ENCODE peak calls at places on chromosomes 16 and 17, in ten cellular contexts. One of them, this sample, is unnamed.

GRCh38 chr17:35171834-35172233 is 22.4 kb downstream of the SLC35G3 start:
- DNase-seq in iris pigment epithelial cell: peak; percentile 38
- DNase-seq in cardiac fibroblast: peak; percentile 9
- DNase-seq in SHP77 treated with DMSO at 0.1 percent for 48 hours: no peak
- DNase-seq in activated naive CD8-positive, alpha-beta T cell treated with anti-CD3 and anti-CD28 coated beads, Interleukin-2, amount 50 U/mL, for 24 hours: no peak
- DNase-seq in amniotic epithelial cell: peak; percentile 24
- DNase-seq in lung: no peak
- DNase-seq in mucosa of gallbladder: no peak
- DNase-seq in NCI-H1048: no peak
- DNase-seq in heart right ventricle: no peak
- DNase-seq in this sample: no peak

GRCh38 chr17:65567566-65567965 is 6.1 kb upstream of the AXIN2 start:
- DNase-seq in cardiac fibroblast: no peak
- DNase-seq in lung: no peak
- DNase-seq in iris pigment epithelial cell: no peak
- DNase-seq in SHP77 treated with DMSO at 0.1 percent for 48 hours: no peak
- DNase-seq in NCI-H1048: no peak
- DNase-seq in heart right ventricle: no peak
- DNase-seq in mucosa of gallbladder: no peak
- DNase-seq in activated naive CD8-positive, alpha-beta T cell treated with anti-CD3 and anti-CD28 coated beads, Interleukin-2, amount 50 U/mL, for 24 hours: no peak
- DNase-seq in amniotic epithelial cell: no peak
- DNase-seq in this sample: no peak

GRCh38 chr17:1953866-1954265 is 71.3 kb downstream of the RTN4RL1 start:
- DNase-seq in cardiac fibroblast: no peak
- DNase-seq in heart right ventricle: no peak
- DNase-seq in activated naive CD8-positive, alpha-beta T cell treated with anti-CD3 and anti-CD28 coated beads, Interleukin-2, amount 50 U/mL, for 24 hours: no peak
- DNase-seq in NCI-H1048: no peak
- DNase-seq in mucosa of gallbladder: no peak
- DNase-seq in iris pigment epithelial cell: no peak
- DNase-seq in lung: no peak
- DNase-seq in amniotic epithelial cell: no peak
- DNase-seq in SHP77 treated with DMSO at 0.1 percent for 48 hours: no peak
- DNase-seq in this sample: peak; percentile 60

GRCh38 chr16:74709477-74709877 is 8.8 kb upstream of the MLKL start:
- DNase-seq in heart right ventricle: peak; percentile 80
- DNase-seq in mucosa of gallbladder: peak; percentile 83
- DNase-seq in cardiac fibroblast: peak; percentile 81
- DNase-seq in iris pigment epithelial cell: peak; percentile 77
- DNase-seq in amniotic epithelial cell: peak; percentile 72
- DNase-seq in NCI-H1048: no peak
- DNase-seq in activated naive CD8-positive, alpha-beta T cell treated with anti-CD3 and anti-CD28 coated beads, Interleukin-2, amount 50 U/mL, for 24 hours: peak; percentile 85
- DNase-seq in lung: peak; percentile 82
- DNase-seq in SHP77 treated with DMSO at 0.1 percent for 48 hours: peak; percentile 53
- DNase-seq in this sample: peak; percentile 92

GRCh38 chr16:11164482-11165270 is 91.3 kb downstream of the SOCS1 start:
- DNase-seq in amniotic epithelial cell: no peak
- DNase-seq in mucosa of gallbladder: no peak
- DNase-seq in iris pigment epithelial cell: no peak
- DNase-seq in NCI-H1048: no peak
- DNase-seq in SHP77 treated with DMSO at 0.1 percent for 48 hours: no peak
- DNase-seq in lung: no peak
- DNase-seq in activated naive CD8-positive, alpha-beta T cell treated with anti-CD3 and anti-CD28 coated beads, Interleukin-2, amount 50 U/mL, for 24 hours: no peak
- DNase-seq in heart right ventricle: no peak
- DNase-seq in cardiac fibroblast: no peak
- DNase-seq in this sample: peak; percentile 54

GRCh38 chr17:58224315-58224714 is 5.3 kb upstream of the MKS1 start:
- DNase-seq in cardiac fibroblast: peak; percentile 48
- DNase-seq in heart right ventricle: no peak
- DNase-seq in amniotic epithelial cell: peak; percentile 64
- DNase-seq in iris pigment epithelial cell: peak; percentile 53
- DNase-seq in SHP77 treated with DMSO at 0.1 percent for 48 hours: no peak
- DNase-seq in lung: no peak
- DNase-seq in NCI-H1048: no peak
- DNase-seq in activated naive CD8-positive, alpha-beta T cell treated with anti-CD3 and anti-CD28 coated beads, Interleukin-2, amount 50 U/mL, for 24 hours: no peak
- DNase-seq in mucosa of gallbladder: no peak
- DNase-seq in this sample: no peak

GRCh38 chr17:36722903-36723263 is 121.5 kb downstream of the MRM1 start:
- DNase-seq in SHP77 treated with DMSO at 0.1 percent for 48 hours: no peak
- DNase-seq in activated naive CD8-positive, alpha-beta T cell treated with anti-CD3 and anti-CD28 coated beads, Interleukin-2, amount 50 U/mL, for 24 hours: no peak
- DNase-seq in mucosa of gallbladder: no peak
- DNase-seq in heart right ventricle: no peak
- DNase-seq in cardiac fibroblast: no peak
- DNase-seq in amniotic epithelial cell: no peak
- DNase-seq in lung: no peak
- DNase-seq in iris pigment epithelial cell: no peak
- DNase-seq in NCI-H1048: no peak
- DNase-seq in this sample: no peak

GRCh38 chr17:80565347-80566053 is 20.9 kb downstream of the RPTOR start:
- DNase-seq in activated naive CD8-positive, alpha-beta T cell treated with anti-CD3 and anti-CD28 coated beads, Interleukin-2, amount 50 U/mL, for 24 hours: no peak
- DNase-seq in iris pigment epithelial cell: no peak
- DNase-seq in mucosa of gallbladder: no peak
- DNase-seq in lung: no peak
- DNase-seq in amniotic epithelial cell: peak; percentile 25
- DNase-seq in cardiac fibroblast: no peak
- DNase-seq in heart right ventricle: no peak
- DNase-seq in SHP77 treated with DMSO at 0.1 percent for 48 hours: no peak
- DNase-seq in NCI-H1048: no peak
- DNase-seq in this sample: no peak

GRCh38 chr16:649646-650045 is 481 bp downstream of the WDR90 start:
- DNase-seq in NCI-H1048: no peak
- DNase-seq in activated naive CD8-positive, alpha-beta T cell treated with anti-CD3 and anti-CD28 coated beads, Interleukin-2, amount 50 U/mL, for 24 hours: peak; percentile 35
- DNase-seq in amniotic epithelial cell: no peak
- DNase-seq in lung: no peak
- DNase-seq in cardiac fibroblast: no peak
- DNase-seq in heart right ventricle: no peak
- DNase-seq in mucosa of gallbladder: no peak
- DNase-seq in iris pigment epithelial cell: no peak
- DNase-seq in SHP77 treated with DMSO at 0.1 percent for 48 hours: no peak
- DNase-seq in this sample: peak; percentile 96

This sample was measured in osteoblast.